ENCODE peak calls at places on chromosome 17, in four cellular contexts. One of them, this sample, is unnamed.

GRCh38 chr17:7330099-7331015 is 1.2 kb upstream of the NEURL4 start:
- DNase-seq in heart left ventricle: peak; percentile 86
- DNase-seq in endothelial cell of umbilical vein: no peak
- DNase-seq in transverse colon: peak; percentile 80
- DNase-seq in this sample: peak; percentile 87

GRCh38 chr17:67950945-67951344 is 45.3 kb downstream of the C17orf58 start:
- DNase-seq in heart left ventricle: no peak
- DNase-seq in endothelial cell of umbilical vein: no peak
- DNase-seq in transverse colon: no peak
- DNase-seq in this sample: no peak

GRCh38 chr17:31740611-31741082 is 118.4 kb downstream of the COPRS start:
- DNase-seq in heart left ventricle: no peak
- DNase-seq in endothelial cell of umbilical vein: no peak
- DNase-seq in transverse colon: no peak
- DNase-seq in this sample: no peak

GRCh38 chr17:57313276-57313835 is 57.0 kb downstream of the MSI2 start:
- DNase-seq in heart left ventricle: no peak
- DNase-seq in endothelial cell of umbilical vein: no peak
- DNase-seq in transverse colon: no peak
- DNase-seq in this sample: no peak

GRCh38 chr17:38883592-38884526 is 14.0 kb downstream of the LASP1 start:
- DNase-seq in heart left ventricle: no peak
- DNase-seq in endothelial cell of umbilical vein: no peak
- DNase-seq in transverse colon: no peak
- DNase-seq in this sample: no peak

GRCh38 chr17:39231587-39232551 is 6.1 kb upstream of the STAC2 start:
- DNase-seq in heart left ventricle: peak; percentile 60
- DNase-seq in endothelial cell of umbilical vein: peak; percentile 26
- DNase-seq in transverse colon: peak; percentile 50
- DNase-seq in this sample: no peak

GRCh38 chr17:418421-418751 is 65.8 kb upstream of the RPH3AL start:
- DNase-seq in heart left ventricle: no peak
- DNase-seq in endothelial cell of umbilical vein: no peak
- DNase-seq in transverse colon: no peak
- DNase-seq in this sample: no peak

GRCh38 chr17:31726980-31727427 is 132.0 kb downstream of the COPRS start:
- DNase-seq in heart left ventricle: no peak
- DNase-seq in endothelial cell of umbilical vein: no peak
- DNase-seq in transverse colon: no peak
- DNase-seq in this sample: no peak

GRCh38 chr17:39104657-39105056 is 46.8 kb downstream of the PLXDC1 start:
- DNase-seq in heart left ventricle: peak; percentile 26
- DNase-seq in endothelial cell of umbilical vein: no peak
- DNase-seq in transverse colon: no peak
- DNase-seq in this sample: no peak

GRCh38 chr17:17905036-17905320 is 67.2 kb downstream of the TOM1L2 start:
- DNase-seq in heart left ventricle: no peak
- DNase-seq in endothelial cell of umbilical vein: no peak
- DNase-seq in transverse colon: no peak
- DNase-seq in this sample: no peak

GRCh38 chr17:27294689-27295630 is 1.0 kb downstream of the WSB1 start:
- DNase-seq in heart left ventricle: peak; percentile 60
- DNase-seq in endothelial cell of umbilical vein: peak; percentile 84
- DNase-seq in transverse colon: peak; percentile 76
- DNase-seq in this sample: peak; percentile 74

GRCh38 chr17:13931752-13932477 is 137.4 kb upstream of the COX10 start:
- DNase-seq in heart left ventricle: peak; percentile 71
- DNase-seq in endothelial cell of umbilical vein: no peak
- DNase-seq in transverse colon: peak; percentile 42
- DNase-seq in this sample: peak; percentile 88

GRCh38 chr17:40561871-40562611 is 3.2 kb downstream of the CCR7 start:
- DNase-seq in heart left ventricle: no peak
- DNase-seq in endothelial cell of umbilical vein: no peak
- DNase-seq in transverse colon: no peak
- DNase-seq in this sample: no peak

GRCh38 chr17:29571883-29572681 is 3.6 kb downstream of the TP53I13 start:
- DNase-seq in heart left ventricle: no peak
- DNase-seq in endothelial cell of umbilical vein: no peak
- DNase-seq in transverse colon: peak; percentile 12
- DNase-seq in this sample: no peak

GRCh38 chr17:48100591-48101011 is 677 bp downstream of the CBX1 start:
- DNase-seq in heart left ventricle: peak; percentile 57
- DNase-seq in endothelial cell of umbilical vein: no peak
- DNase-seq in transverse colon: peak; percentile 54
- DNase-seq in this sample: peak; percentile 81

GRCh38 chr17:83084621-83085056 is 5.2 kb downstream of the METRNL start:
- DNase-seq in heart left ventricle: no peak
- DNase-seq in endothelial cell of umbilical vein: no peak
- DNase-seq in transverse colon: peak; percentile 80
- DNase-seq in this sample: no peak

GRCh38 chr17:78883533-78884131 is 19.4 kb downstream of the CEP295NL start:
- DNase-seq in heart left ventricle: peak; percentile 87
- DNase-seq in endothelial cell of umbilical vein: peak; percentile 97
- DNase-seq in transverse colon: peak; percentile 58
- DNase-seq in this sample: peak; percentile 92

GRCh38 chr17:28552201-28552999 is at the start of gene UNC119:
- DNase-seq in heart left ventricle: peak; percentile 73
- DNase-seq in endothelial cell of umbilical vein: peak; percentile 60
- DNase-seq in transverse colon: peak; percentile 87
- DNase-seq in this sample: peak; percentile 69

DNA sequence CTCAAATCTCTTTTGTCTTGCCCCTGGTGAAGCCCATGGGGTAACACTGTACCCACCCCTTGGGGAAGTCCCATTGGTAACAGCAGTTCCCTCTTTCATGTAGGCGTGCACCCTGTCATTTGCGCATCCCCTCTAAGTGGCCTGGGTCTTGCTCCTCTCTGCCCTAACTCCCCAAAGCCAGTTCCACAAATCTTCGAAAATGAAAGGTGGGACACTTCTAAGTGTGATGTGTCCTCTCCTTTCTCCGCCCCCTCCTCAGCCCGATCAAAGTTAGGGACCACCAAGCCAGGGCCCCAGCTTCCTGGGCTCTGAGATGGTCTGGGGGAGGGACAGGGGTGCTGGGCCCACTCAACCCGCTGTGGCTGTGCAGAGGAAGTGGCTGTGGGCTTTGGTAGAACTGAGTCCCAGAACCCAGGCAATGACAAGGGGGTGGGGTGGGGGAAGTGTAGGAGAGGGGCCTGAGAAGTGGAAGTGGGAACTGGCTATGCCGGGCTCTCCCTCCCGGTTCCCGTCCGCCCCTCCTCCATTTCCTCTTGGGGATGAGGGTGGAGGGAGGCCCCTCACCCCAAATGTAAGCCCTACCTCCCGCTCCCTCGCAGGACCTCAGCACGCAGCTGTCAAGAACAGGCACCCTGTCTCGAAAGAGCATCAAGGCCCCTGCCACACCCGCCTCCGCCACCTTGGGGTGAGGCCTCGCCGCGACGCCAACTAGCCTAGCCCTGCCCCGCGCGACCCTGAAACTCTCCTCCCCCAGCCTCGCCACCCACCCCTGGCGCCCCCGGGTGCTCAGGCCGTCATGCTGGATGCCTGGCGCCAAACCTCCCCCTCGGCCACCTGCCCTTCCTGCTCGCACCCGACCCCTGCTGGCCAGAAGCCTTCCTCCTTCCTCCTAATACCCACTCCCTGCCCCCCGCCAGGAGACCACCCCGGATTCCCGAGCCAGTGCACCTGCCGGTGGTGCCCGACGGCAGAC is 8.7 kb downstream of the ABI3 start:
- DNase-seq in heart left ventricle: no peak
- DNase-seq in endothelial cell of umbilical vein: no peak
- DNase-seq in transverse colon: peak; percentile 56
- DNase-seq in this sample: no peak
- TF ChIP-seq POLR2A in heart left ventricle: no peak
- TF ChIP-seq POLR2A in endothelial cell of umbilical vein: no peak
- TF ChIP-seq POLR2A in transverse colon: no peak
- TF ChIP-seq POLR2A in this sample: no peak

GRCh38 chr17:49123061-49123460 is 9.5 kb upstream of the B4GALNT2 start:
- DNase-seq in heart left ventricle: no peak
- DNase-seq in endothelial cell of umbilical vein: no peak
- DNase-seq in transverse colon: no peak
- DNase-seq in this sample: no peak

GRCh38 chr17:49121696-49122292 is 10.8 kb upstream of the B4GALNT2 start:
- DNase-seq in heart left ventricle: no peak
- DNase-seq in endothelial cell of umbilical vein: no peak
- DNase-seq in transverse colon: no peak
- DNase-seq in this sample: no peak

GRCh38 chr17:49120166-49120565 is 12.4 kb upstream of the B4GALNT2 start:
- DNase-seq in heart left ventricle: no peak
- DNase-seq in endothelial cell of umbilical vein: no peak
- DNase-seq in transverse colon: peak; percentile 32
- DNase-seq in this sample: no peak

GRCh38 chr17:49130891-49131290 is 1.7 kb upstream of the B4GALNT2 start:
- DNase-seq in heart left ventricle: no peak
- DNase-seq in endothelial cell of umbilical vein: no peak
- DNase-seq in transverse colon: no peak
- DNase-seq in this sample: no peak

DNA sequence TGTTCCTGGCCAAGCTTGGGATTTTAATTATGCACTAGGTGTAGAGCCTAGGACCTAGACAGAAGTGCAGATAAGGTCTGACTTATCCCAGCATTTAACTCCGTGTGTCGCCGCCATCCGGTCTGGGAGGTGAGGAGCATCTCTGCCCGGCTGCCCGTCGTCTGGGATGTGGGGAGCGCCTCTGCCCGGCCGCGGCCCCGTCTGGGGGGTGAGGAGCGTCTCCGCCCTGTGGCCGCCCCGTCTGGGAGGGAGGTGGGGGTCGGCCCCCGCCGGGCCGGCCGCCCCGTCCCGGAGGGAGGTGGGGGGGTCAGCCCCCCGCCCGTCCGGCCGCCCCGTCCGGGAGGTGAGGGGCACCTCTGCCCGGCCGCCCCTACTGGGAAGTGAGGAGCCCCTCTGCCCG is 7.1 kb upstream of the B4GALNT2 start:
- DNase-seq in heart left ventricle: no peak
- DNase-seq in endothelial cell of umbilical vein: no peak
- DNase-seq in transverse colon: no peak
- DNase-seq in this sample: no peak
- H3K9me3 ChIP-seq in heart left ventricle: no peaks in the 10 kb centered on the region
- H3K9me3 ChIP-seq in endothelial cell of umbilical vein: no peaks in the 10 kb centered on the region
- H3K9me3 ChIP-seq in transverse colon: no peaks in the 10 kb centered on the region
- H3K9me3 ChIP-seq in this sample: no peaks in the 10 kb centered on the region

DNA sequence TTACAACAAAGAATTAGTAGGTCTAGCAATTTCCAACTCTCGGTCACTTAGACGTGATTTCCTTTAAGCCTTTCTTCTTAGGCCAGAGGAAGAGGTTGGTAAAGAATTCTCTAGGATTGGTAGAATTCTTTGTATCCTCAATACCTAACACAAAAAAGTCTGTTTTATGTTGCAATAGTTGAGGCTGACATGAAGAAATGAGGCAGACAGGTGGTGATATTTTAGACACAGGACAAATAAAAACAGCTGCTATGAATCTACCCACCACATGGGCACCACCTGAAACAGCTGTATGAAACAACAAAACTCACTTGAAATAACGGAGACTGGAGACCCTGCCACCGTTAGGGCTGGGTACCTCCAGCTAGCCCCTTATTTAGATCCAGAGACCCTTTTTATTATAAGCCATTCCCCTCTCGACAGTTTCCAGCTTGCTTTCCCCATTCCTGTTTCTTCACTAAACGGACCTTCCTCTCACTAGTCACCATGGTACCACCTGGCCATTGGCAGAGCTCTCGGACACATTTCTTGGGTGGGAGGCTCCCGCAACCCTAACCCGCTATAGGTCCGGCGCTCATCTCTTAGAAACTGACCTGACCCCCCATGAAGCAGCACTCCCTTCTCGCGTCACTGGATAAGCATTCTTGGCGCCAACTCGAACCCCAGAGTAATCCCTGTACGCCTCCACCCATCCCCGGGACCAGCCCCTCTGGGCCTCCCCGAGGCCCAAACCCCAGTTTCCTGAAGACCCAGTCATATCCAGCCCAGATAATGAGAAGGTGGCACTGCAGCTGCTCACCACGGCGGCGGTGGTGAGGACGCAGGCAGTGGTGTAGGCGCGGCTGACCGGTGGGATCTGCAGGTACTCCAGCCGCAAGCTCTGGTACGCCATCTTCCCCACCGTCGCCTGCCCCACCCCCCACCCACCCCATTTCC is at the start of gene DERL2:
- DNase-seq in heart left ventricle: no peak
- DNase-seq in endothelial cell of umbilical vein: no peak
- DNase-seq in transverse colon: no peak
- DNase-seq in this sample: no peak
- TF ChIP-seq POLR2A in heart left ventricle: no peak
- TF ChIP-seq POLR2A in endothelial cell of umbilical vein: peak; percentile 69
- TF ChIP-seq POLR2A in transverse colon: no peak
- TF ChIP-seq POLR2A in this sample: no peak

GRCh38 chr17:71302721-71303549 is 817.9 kb upstream of the SOX9 start:
- DNase-seq in heart left ventricle: no peak
- DNase-seq in endothelial cell of umbilical vein: no peak
- DNase-seq in transverse colon: no peak
- DNase-seq in this sample: no peak

GRCh38 chr17:71304498-71305158 is 816.2 kb upstream of the SOX9 start:
- DNase-seq in heart left ventricle: no peak
- DNase-seq in endothelial cell of umbilical vein: no peak
- DNase-seq in transverse colon: no peak
- DNase-seq in this sample: no peak

GRCh38 chr17:71296005-71296404 is 824.8 kb upstream of the SOX9 start:
- DNase-seq in heart left ventricle: no peak
- DNase-seq in endothelial cell of umbilical vein: no peak
- DNase-seq in transverse colon: no peak
- DNase-seq in this sample: no peak

GRCh38 chr17:71301063-71301462 is 819.8 kb upstream of the SOX9 start:
- DNase-seq in heart left ventricle: no peak
- DNase-seq in endothelial cell of umbilical vein: no peak
- DNase-seq in transverse colon: no peak
- DNase-seq in this sample: no peak
- H3K9me3 ChIP-seq in heart left ventricle: no peaks in the 10 kb centered on the region
- H3K9me3 ChIP-seq in endothelial cell of umbilical vein: peaks cover 9% of the 10 kb centered on the region
- H3K9me3 ChIP-seq in transverse colon: no peaks in the 10 kb centered on the region
- H3K9me3 ChIP-seq in this sample: peaks cover 5% of the 10 kb centered on the region

GRCh38 chr17:76715462-76715830 is 4.7 kb upstream of the MXRA7 start:
- DNase-seq in heart left ventricle: peak; percentile 11
- DNase-seq in endothelial cell of umbilical vein: no peak
- DNase-seq in transverse colon: no peak
- DNase-seq in this sample: no peak

GRCh38 chr17:76716834-76717205 is 6.1 kb upstream of the MXRA7 start:
- DNase-seq in heart left ventricle: peak; percentile 32
- DNase-seq in endothelial cell of umbilical vein: no peak
- DNase-seq in transverse colon: no peak
- DNase-seq in this sample: no peak

GRCh38 chr17:76714336-76714735 is 3.6 kb upstream of the MXRA7 start:
- DNase-seq in heart left ventricle: peak; percentile 26
- DNase-seq in endothelial cell of umbilical vein: no peak
- DNase-seq in transverse colon: no peak
- DNase-seq in this sample: no peak

GRCh38 chr17:76714822-76715461 is 4.2 kb upstream of the MXRA7 start:
- DNase-seq in heart left ventricle: peak; percentile 59
- DNase-seq in endothelial cell of umbilical vein: peak; percentile 57
- DNase-seq in transverse colon: peak; percentile 68
- DNase-seq in this sample: peak; percentile 80

GRCh38 chr17:76716146-76716833 is 5.5 kb upstream of the MXRA7 start:
- DNase-seq in heart left ventricle: peak; percentile 81
- DNase-seq in endothelial cell of umbilical vein: no peak
- DNase-seq in transverse colon: no peak
- DNase-seq in this sample: no peak
- TF ChIP-seq POLR2A in heart left ventricle: no peak
- TF ChIP-seq POLR2A in endothelial cell of umbilical vein: no peak
- TF ChIP-seq POLR2A in transverse colon: no peak
- TF ChIP-seq POLR2A in this sample: no peak